ENCODE peak calls at places on chromosome 6, in eight cellular contexts. C, G, D, T, B, M, F and S are unnamed samples.

GRCh38 chr6:71250050-71250689 is 38.4 kb upstream of the OGFRL1 start:
- DNase-seq in C (no peak), M (peak; percentile 29), T (no peak), B (no peak), D (no peak), F (no peak), G (peak; percentile 37), S (peak; percentile 33)

GRCh38 chr6:119620846-119621570 is 271.4 kb upstream of the MAN1A1 start:
- DNase-seq in T (no peak), G (no peak), B (no peak), M (peak; percentile 66), D (no peak), C (no peak), F (no peak), S (no peak)

GRCh38 chr6:32932132-32932868 is 8.5 kb downstream of the HLA-DMB start:
- DNase-seq in B (no peak), C (no peak), M (peak; percentile 37), F (no peak), T (no peak), D (no peak), G (no peak), S (no peak)

GRCh38 chr6:132624175-132624574 is at the start of gene TAAR2:
- DNase-seq in G (no peak), B (no peak), F (no peak), T (no peak), C (no peak), D (no peak), M (no peak), S (no peak)

GRCh38 chr6:119090256-119090655 is 11.8 kb upstream of the FAM184A start:
- DNase-seq in B (no peak), T (no peak), C (no peak), F (no peak), D (no peak), M (no peak), G (no peak), S (no peak)

GRCh38 chr6:17021539-17021889 is 80.3 kb upstream of the STMND1 start:
- DNase-seq in M (peak; percentile 74), C (no peak), T (no peak), G (no peak), D (no peak), B (no peak), F (no peak), S (no peak)

GRCh38 chr6:108541843-108542795 is 18.6 kb upstream of the FOXO3 start:
- DNase-seq in C (peak; percentile 58), M (peak; percentile 79), B (peak; percentile 77), F (peak; percentile 40), D (peak; percentile 59), T (peak; percentile 35), G (peak; percentile 94), S (peak; percentile 60)

GRCh38 chr6:143015300-143015706 is 45.4 kb upstream of the AIG1 start:
- DNase-seq in G (peak; percentile 11), B (no peak), D (no peak), C (no peak), T (no peak), M (no peak), F (no peak), S (no peak)

GRCh38 chr6:158387036-158387435 is 74.8 kb downstream of the TULP4 start:
- DNase-seq in M (no peak), F (peak; percentile 6), C (no peak), B (no peak), G (peak; percentile 60), T (no peak), D (no peak), S (no peak)

GRCh38 chr6:148146717-148147116 is 195.9 kb upstream of the SASH1 start:
- DNase-seq in G (no peak), F (no peak), C (peak; percentile 4), D (no peak), B (no peak), M (no peak), T (no peak), S (no peak)

GRCh38 chr6:157860505-157860991 is 37.5 kb downstream of the SNX9 start:
- DNase-seq in C (no peak), G (no peak), M (no peak), D (no peak), T (no peak), F (no peak), B (no peak), S (no peak)

GRCh38 chr6:109441069-109441816 is 719 bp downstream of the SMPD2 start:
- DNase-seq in D (no peak), F (peak; percentile 15), T (no peak), M (no peak), C (peak; percentile 29), B (peak; percentile 48), G (peak; percentile 67), S (no peak)

GRCh38 chr6:145070791-145071190 is 664.5 kb downstream of the EPM2A start:
- DNase-seq in G (no peak), F (no peak), C (no peak), B (no peak), M (peak; percentile 46), D (no peak), T (no peak), S (no peak)

GRCh38 chr6:150143521-150144293 is 863 bp downstream of the PPP1R14C start:
- DNase-seq in F (no peak), G (no peak), B (no peak), D (no peak), T (no peak), M (no peak), C (no peak), S (no peak)